ENCODE peak calls at places on chromosomes 11 and 22, in ten cellular contexts. J is effector memory CD8-positive, alpha-beta T cell; U is ureter; H is mammary epithelial cell; Y is type B pancreatic cell; T is NCI-H1417; N is BJ; L is endothelial cell; P is Daoy; M is Right ventricle myocardium superior. O is an unnamed sample.

GRCh38 chr11:2175659-2176058 is 4.0 kb upstream of the TH start:
- DNase-seq in J (no peak), U (no peak), H (peak; percentile 77), Y (no peak), T (no peak), N (no peak), L (no peak), P (peak; percentile 85), M (no peak), O (no peak)

GRCh38 chr11:119493712-119494111 is 70.7 kb upstream of the THY1 start:
- DNase-seq in J (no peak), U (no peak), H (peak; percentile 43), Y (no peak), T (no peak), N (no peak), L (peak; percentile 54), P (peak; percentile 50), M (no peak), O (peak; percentile 11)

GRCh38 chr22:19287076-19287724 is 4.3 kb downstream of the CLTCL1 start:
- DNase-seq in J (no peak), U (no peak), H (peak; percentile 96), Y (peak; percentile 10), T (peak; percentile 25), N (no peak), L (no peak), P (peak; percentile 34), M (no peak), O (no peak)

GRCh38 chr11:110077866-110078325 is 15.3 kb upstream of the ZC3H12C start:
- DNase-seq in J (no peak), U (no peak), H (peak; percentile 91), Y (no peak), T (no peak), N (no peak), L (no peak), P (peak; percentile 63), M (no peak), O (no peak)

GRCh38 chr11:134469627-134470026 is 57.6 kb upstream of the B3GAT1 start:
- DNase-seq in J (no peak), U (no peak), H (no peak), Y (no peak), T (no peak), N (no peak), L (no peak), P (peak; percentile 37), M (no peak), O (no peak)

GRCh38 chr11:126502982-126503381 is 147.5 kb downstream of the ST3GAL4 start:
- DNase-seq in J (no peak), U (no peak), H (no peak), Y (no peak), T (no peak), N (no peak), L (no peak), P (no peak), M (no peak), O (no peak)

GRCh38 chr11:109071712-109072524 is 350.1 kb upstream of the C11orf87 start:
- DNase-seq in J (no peak), U (peak; percentile 49), H (peak; percentile 73), Y (no peak), T (no peak), N (no peak), L (no peak), P (no peak), M (no peak), O (no peak)

GRCh38 chr22:37260396-37260795 is 16.3 kb upstream of the RAC2 start:
- DNase-seq in J (no peak), U (no peak), H (no peak), Y (no peak), T (peak; percentile 42), N (no peak), L (no peak), P (no peak), M (no peak), O (no peak)

GRCh38 chr11:70732493-70733206 is 334.3 kb downstream of the CTTN start:
- DNase-seq in J (no peak), U (no peak), H (no peak), Y (no peak), T (no peak), N (no peak), L (no peak), P (peak; percentile 46), M (no peak), O (no peak)